ENCODE peak calls at places on chromosomes 2 and 18, in seven cellular contexts. H, J, P, C, U, N and Z are unnamed samples.

GRCh38 chr2:223815186-223815883 is 22.0 kb downstream of the AP1S3 start:
- DNase-seq in H (peak), J (no peak), P (peak), C (no peak), U (no peak), N (no peak), Z (no peak)

GRCh38 chr18:3368193-3368592 is 81.8 kb upstream of the TGIF1 start:
- DNase-seq in H (peak), J (no peak), P (peak), C (no peak), U (no peak), N (no peak), Z (no peak)

GRCh38 chr2:54638774-54639187 is 84.7 kb upstream of the EML6 start:
- DNase-seq in H (peak), J (no peak), P (no peak), C (no peak), U (no peak), N (no peak), Z (peak)

GRCh38 chr2:74777161-74777900 is 56.6 kb upstream of the HK2 start:
- DNase-seq in H (no peak), J (no peak), P (no peak), C (no peak), U (no peak), N (no peak), Z (peak)

GRCh38 chr18:14944838-14945237 is 196.9 kb downstream of the ANKRD30B start:
- DNase-seq in H (no peak), J (no peak), P (no peak), C (no peak), U (no peak), N (no peak), Z (peak)

GRCh38 chr18:48838921-48839818 is 111.6 kb downstream of the SMAD7 start:
- DNase-seq in H (peak), J (no peak), P (peak), C (no peak), U (no peak), N (no peak), Z (no peak)

GRCh38 chr2:6214471-6214870 is 522.3 kb downstream of the SOX11 start:
- DNase-seq in H (no peak), J (no peak), P (no peak), C (no peak), U (no peak), N (no peak), Z (no peak)

GRCh38 chr2:144454466-144455287 is 65.2 kb downstream of the ZEB2 start:
- DNase-seq in H (no peak), J (no peak), P (no peak), C (no peak), U (no peak), N (no peak), Z (no peak)

GRCh38 chr2:72165792-72166191 is 18.1 kb upstream of the CYP26B1 start:
- DNase-seq in H (no peak), J (no peak), P (no peak), C (no peak), U (no peak), N (no peak), Z (no peak)

GRCh38 chr2:121903037-121903689 is 147.7 kb downstream of the TSN start:
- DNase-seq in H (no peak), J (no peak), P (no peak), C (no peak), U (no peak), N (no peak), Z (no peak)

GRCh38 chr2:152584301-152584700 is 133.0 kb downstream of the PRPF40A start:
- DNase-seq in H (no peak), J (no peak), P (no peak), C (no peak), U (no peak), N (no peak), Z (no peak)

GRCh38 chr18:49663755-49664085 is 101.9 kb downstream of the LIPG start:
- DNase-seq in H (no peak), J (no peak), P (no peak), C (no peak), U (no peak), N (no peak), Z (no peak)

GRCh38 chr2:112001136-112001764 is 53.8 kb upstream of the TMEM87B start:
- DNase-seq in H (peak), J (no peak), P (no peak), C (no peak), U (no peak), N (no peak), Z (no peak)

GRCh38 chr2:48365476-48365875 is 164.5 kb upstream of the STON1 start:
- DNase-seq in H (no peak), J (no peak), P (no peak), C (no peak), U (no peak), N (no peak), Z (no peak)

GRCh38 chr2:199219551-199219950 is 238.2 kb downstream of the SATB2 start:
- DNase-seq in H (no peak), J (no peak), P (no peak), C (no peak), U (no peak), N (no peak), Z (no peak)

GRCh38 chr18:42922363-42922762 is 193.1 kb downstream of the RIT2 start:
- DNase-seq in H (peak), J (no peak), P (no peak), C (no peak), U (no peak), N (no peak), Z (no peak)

GRCh38 chr2:71154798-71155197 is 24.4 kb downstream of the MPHOSPH10 start:
- DNase-seq in H (no peak), J (no peak), P (no peak), C (no peak), U (no peak), N (peak), Z (no peak)

GRCh38 chr2:107412981-107413380 is 413.7 kb upstream of the RGPD4 start:
- DNase-seq in H (peak), J (no peak), P (no peak), C (no peak), U (no peak), N (no peak), Z (no peak)

GRCh38 chr2:28778392-28778791 is 26.8 kb downstream of the PPP1CB start:
- DNase-seq in H (no peak), J (no peak), P (no peak), C (no peak), U (no peak), N (no peak), Z (no peak)

GRCh38 chr2:72028351-72028995 is 119.2 kb downstream of the CYP26B1 start:
- DNase-seq in H (no peak), J (peak), P (no peak), C (no peak), U (no peak), N (peak), Z (peak)

GRCh38 chr2:74095629-74096028 is 52.1 kb downstream of the BOLA3 start:
- DNase-seq in H (no peak), J (no peak), P (no peak), C (no peak), U (no peak), N (no peak), Z (no peak)

GRCh38 chr2:43459455-43459854 is 136.4 kb downstream of the THADA start:
- DNase-seq in H (peak), J (no peak), P (no peak), C (no peak), U (no peak), N (no peak), Z (no peak)

GRCh38 chr2:173150087-173150486 is 74.4 kb downstream of the MAP3K20 start:
- DNase-seq in H (no peak), J (no peak), P (peak), C (no peak), U (no peak), N (no peak), Z (no peak)

GRCh38 chr18:63511285-63511684 is 30.9 kb upstream of the SERPINB12 start:
- DNase-seq in H (peak), J (peak), P (no peak), C (no peak), U (peak), N (peak), Z (no peak)

GRCh38 chr18:2083691-2084090 is 487.6 kb downstream of the METTL4 start:
- DNase-seq in H (no peak), J (no peak), P (no peak), C (no peak), U (peak), N (no peak), Z (no peak)

GRCh38 chr2:130286983-130287655 is 55.6 kb upstream of the IMP4 start:
- DNase-seq in H (no peak), J (no peak), P (no peak), C (no peak), U (no peak), N (no peak), Z (no peak)

GRCh38 chr2:231360881-231361294 is 34.6 kb upstream of the B3GNT7 start:
- DNase-seq in H (no peak), J (no peak), P (no peak), C (no peak), U (no peak), N (no peak), Z (no peak)

GRCh38 chr2:200092235-200092634 is 136.9 kb downstream of the MAIP1 start:
- DNase-seq in H (no peak), J (no peak), P (no peak), C (no peak), U (no peak), N (no peak), Z (no peak)

GRCh38 chr2:216453955-216454614 is 41.8 kb downstream of the SMARCAL1 start:
- DNase-seq in H (no peak), J (no peak), P (no peak), C (no peak), U (no peak), N (no peak), Z (no peak)

GRCh38 chr2:45168731-45169338 is 159.6 kb upstream of the SIX2 start:
- DNase-seq in H (no peak), J (peak), P (no peak), C (no peak), U (peak), N (peak), Z (no peak)

GRCh38 chr18:57533399-57533884 is 53.1 kb downstream of the FECH start:
- DNase-seq in H (no peak), J (peak), P (no peak), C (no peak), U (peak), N (no peak), Z (no peak)

GRCh38 chr18:5546660-5547059 is 2.9 kb upstream of the EPB41L3 start:
- DNase-seq in H (peak), J (peak), P (no peak), C (peak), U (peak), N (peak), Z (no peak)

GRCh38 chr2:187553908-187554703 is at the start of gene TFPI:
- DNase-seq in H (peak), J (no peak), P (no peak), C (no peak), U (peak), N (no peak), Z (no peak)

GRCh38 chr2:38394903-38395341 is 17.8 kb upstream of the ATL2 start:
- DNase-seq in H (no peak), J (no peak), P (peak), C (no peak), U (no peak), N (no peak), Z (no peak)

GRCh38 chr2:212646698-212647097 is 108.1 kb upstream of the ERBB4 start:
- DNase-seq in H (peak), J (no peak), P (peak), C (no peak), U (no peak), N (no peak), Z (no peak)

GRCh38 chr18:79935098-79935480 is 16.4 kb downstream of the SLC66A2 start:
- DNase-seq in H (no peak), J (no peak), P (no peak), C (peak), U (no peak), N (peak), Z (no peak)

GRCh38 chr2:216316743-216317142 is 55.5 kb downstream of the MARCHF4 start:
- DNase-seq in H (peak), J (no peak), P (no peak), C (no peak), U (no peak), N (no peak), Z (no peak)

GRCh38 chr18:74791501-74792188 is 194.0 kb downstream of the ZNF407 start:
- DNase-seq in H (no peak), J (no peak), P (no peak), C (no peak), U (no peak), N (no peak), Z (no peak)

DNA sequence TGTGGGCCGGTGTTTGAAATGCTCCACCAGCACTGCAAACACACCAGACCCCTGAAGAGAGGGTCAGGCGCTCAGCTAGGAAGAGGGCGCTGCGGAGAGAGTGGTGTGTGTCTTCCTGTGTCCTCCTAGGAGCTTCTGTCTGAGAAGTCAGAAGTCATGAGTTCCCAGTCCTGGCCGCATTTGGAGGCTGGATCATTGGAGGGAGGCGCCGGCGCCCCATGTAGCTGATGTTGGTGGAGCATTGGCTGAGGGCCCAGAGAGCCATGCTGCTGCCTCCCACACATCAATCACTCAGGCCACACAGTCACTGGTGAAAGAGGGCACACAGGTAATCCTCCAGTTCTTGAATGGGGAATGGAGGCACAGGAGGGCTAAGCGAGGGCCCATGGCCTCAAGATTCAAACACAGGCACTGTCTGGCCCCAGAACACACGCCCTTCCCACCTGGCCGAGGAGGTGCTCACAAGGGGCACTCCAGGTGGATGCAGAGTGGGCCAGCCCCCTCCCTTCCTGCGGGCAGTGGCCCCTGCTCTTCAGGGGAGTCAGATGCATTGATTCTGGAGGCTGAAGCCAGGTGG is 66.3 kb downstream of the RRM2 start:
- DNase-seq in H (no peak), J (no peak), P (no peak), C (no peak), U (no peak), N (no peak), Z (no peak)
- TF ChIP-seq CTCF in H (no peak), J (no peak), P (no peak), C (no peak), U (no peak), N (no peak), Z (no peak)

GRCh38 chr2:177724398-177725287 is 332.1 kb downstream of the AGPS start:
- DNase-seq in H (peak), J (peak), P (no peak), C (peak), U (peak), N (peak), Z (no peak)
- TF ChIP-seq CTCF in H (peak), J (peak), P (peak), C (peak), U (peak), N (peak), Z (peak)

GRCh38 chr2:168702579-168702978 is 99.9 kb upstream of the NOSTRIN start:
- DNase-seq in H (no peak), J (no peak), P (no peak), C (no peak), U (no peak), N (no peak), Z (no peak)

GRCh38 chr2:168706806-168707205 is 95.6 kb upstream of the NOSTRIN start:
- DNase-seq in H (no peak), J (no peak), P (no peak), C (no peak), U (no peak), N (no peak), Z (no peak)

GRCh38 chr2:168703926-168704325 is 98.5 kb upstream of the NOSTRIN start:
- DNase-seq in H (no peak), J (no peak), P (no peak), C (no peak), U (no peak), N (no peak), Z (no peak)

GRCh38 chr2:168708099-168708498 is 94.3 kb upstream of the NOSTRIN start:
- DNase-seq in H (no peak), J (no peak), P (no peak), C (no peak), U (no peak), N (no peak), Z (no peak)

GRCh38 chr2:168705534-168706470 is 96.6 kb upstream of the NOSTRIN start:
- DNase-seq in H (peak), J (no peak), P (no peak), C (no peak), U (peak), N (no peak), Z (no peak)
- TF ChIP-seq CTCF in H (peak), J (peak), P (peak), C (peak), U (peak), N (peak), Z (peak)

DNA sequence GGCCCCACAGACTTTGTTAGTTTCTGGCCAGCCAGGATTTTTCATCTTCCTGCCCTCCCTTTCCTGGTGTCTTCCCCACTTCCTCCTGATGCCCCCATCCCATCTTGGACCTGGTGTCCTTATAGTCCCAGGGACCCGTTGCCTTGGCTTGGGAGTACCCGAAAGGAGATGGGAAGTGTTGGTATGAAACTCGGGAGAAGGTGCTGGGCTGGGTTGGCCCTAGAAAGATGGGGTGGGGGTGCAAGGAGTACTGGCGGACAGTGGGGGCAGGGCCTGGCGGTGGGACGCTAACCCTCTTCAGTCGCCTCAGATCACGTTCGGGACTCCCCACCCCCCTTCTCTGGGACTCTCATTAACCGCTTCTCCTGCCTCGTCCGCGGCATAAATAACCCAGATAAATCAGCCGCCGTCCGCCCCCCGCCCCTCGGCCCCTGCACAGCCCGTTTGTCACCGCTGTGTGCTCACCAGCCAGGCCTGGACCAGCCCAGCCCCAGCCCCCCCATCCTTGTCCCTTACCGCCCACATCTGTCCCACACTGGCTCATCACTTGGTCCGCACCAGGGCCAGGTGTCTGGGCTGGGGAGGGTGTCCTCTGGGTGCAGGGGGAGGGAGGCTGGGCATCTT is 3.7 kb upstream of the ASIC4 start:
- DNase-seq in H (no peak), J (no peak), P (no peak), C (no peak), U (no peak), N (no peak), Z (no peak)
- TF ChIP-seq CTCF in H (no peak), J (no peak), P (peak), C (no peak), U (no peak), N (no peak), Z (no peak)

GRCh38 chr2:84830758-84831500 is 50.0 kb downstream of the TRABD2A start:
- DNase-seq in H (no peak), J (no peak), P (no peak), C (no peak), U (no peak), N (no peak), Z (no peak)
- TF ChIP-seq CTCF in H (no peak), J (no peak), P (no peak), C (no peak), U (no peak), N (no peak), Z (no peak)

GRCh38 chr2:134365356-134365755 is 111.5 kb downstream of the MGAT5 start:
- DNase-seq in H (no peak), J (no peak), P (no peak), C (no peak), U (no peak), N (no peak), Z (no peak)
- TF ChIP-seq CTCF in H (no peak), J (peak), P (peak), C (no peak), U (no peak), N (no peak), Z (no peak)

DNA sequence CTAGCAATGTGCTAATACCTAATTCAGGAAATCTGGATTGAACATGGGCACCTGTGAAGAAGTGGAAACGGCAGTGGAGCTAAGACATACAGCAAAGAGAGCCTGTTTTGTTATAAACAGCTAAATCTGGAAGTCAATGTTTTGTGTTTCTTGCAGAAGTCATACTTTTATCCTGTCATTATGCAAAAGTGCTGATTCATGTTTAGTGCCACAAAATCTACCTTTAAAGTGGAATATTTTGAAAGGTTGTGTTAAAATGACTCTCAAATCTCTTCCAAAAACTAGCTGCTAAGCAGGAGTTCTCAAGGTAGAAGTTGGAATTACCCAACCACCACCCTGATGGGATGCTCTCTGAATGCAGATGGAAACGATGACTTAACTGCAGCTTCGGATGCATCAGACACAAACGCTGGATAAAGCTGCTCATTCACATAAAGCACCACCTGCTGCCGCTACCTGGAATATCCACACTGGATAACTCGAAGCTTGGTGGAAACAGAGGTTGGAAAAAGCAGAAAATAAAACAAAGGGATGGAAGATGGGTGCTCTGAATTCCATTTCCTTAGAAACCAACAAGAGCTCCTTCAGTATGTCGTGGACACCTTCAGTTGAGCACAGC is 132.6 kb upstream of the ZNF236 start:
- DNase-seq in H (no peak), J (no peak), P (no peak), C (no peak), U (no peak), N (no peak), Z (no peak)
- TF ChIP-seq CTCF in H (no peak), J (peak), P (no peak), C (no peak), U (no peak), N (no peak), Z (no peak)